ENCODE peak calls at places on chromosomes 3 and 15, in six cellular contexts. One of them, this sample, is unnamed.

GRCh38 chr3:134651347-134652041 is 672 bp upstream of the KY start:
- DNase-seq in WERI-Rb-1: peak; percentile 31
- DNase-seq in K562: no peak
- DNase-seq in foreskin fibroblast: peak; percentile 14
- DNase-seq in uterus: peak; percentile 49
- DNase-seq in prostate gland: peak; percentile 15
- DNase-seq in this sample: no peak

GRCh38 chr3:159340877-159341500 is 539.1 kb downstream of the MFSD1 start:
- DNase-seq in WERI-Rb-1: no peak
- DNase-seq in K562: no peak
- DNase-seq in foreskin fibroblast: no peak
- DNase-seq in uterus: no peak
- DNase-seq in prostate gland: no peak
- DNase-seq in this sample: no peak

GRCh38 chr3:124258057-124258500 is 266.2 kb upstream of the ROPN1 start:
- DNase-seq in WERI-Rb-1: no peak
- DNase-seq in K562: no peak
- DNase-seq in foreskin fibroblast: no peak
- DNase-seq in uterus: no peak
- DNase-seq in prostate gland: no peak
- DNase-seq in this sample: no peak

GRCh38 chr3:48966367-48966766 is 23.7 kb upstream of the P4HTM start:
- DNase-seq in WERI-Rb-1: no peak
- DNase-seq in K562: no peak
- DNase-seq in foreskin fibroblast: no peak
- DNase-seq in uterus: no peak
- DNase-seq in prostate gland: no peak
- DNase-seq in this sample: no peak

GRCh38 chr3:9889405-9889804 is 1.0 kb upstream of the JAGN1 start:
- DNase-seq in WERI-Rb-1: no peak
- DNase-seq in K562: no peak
- DNase-seq in foreskin fibroblast: no peak
- DNase-seq in uterus: no peak
- DNase-seq in prostate gland: no peak
- DNase-seq in this sample: no peak

GRCh38 chr3:32495609-32496008 is 7.0 kb downstream of the CMTM6 start:
- DNase-seq in WERI-Rb-1: no peak
- DNase-seq in K562: no peak
- DNase-seq in foreskin fibroblast: no peak
- DNase-seq in uterus: no peak
- DNase-seq in prostate gland: no peak
- DNase-seq in this sample: no peak

GRCh38 chr3:144129536-144130214 is 158.1 kb downstream of the DIPK2A start:
- DNase-seq in WERI-Rb-1: peak; percentile 68
- DNase-seq in K562: no peak
- DNase-seq in foreskin fibroblast: peak; percentile 68
- DNase-seq in uterus: no peak
- DNase-seq in prostate gland: no peak
- DNase-seq in this sample: no peak

GRCh38 chr3:58998476-58999117 is 51.2 kb downstream of the CFAP20DC start:
- DNase-seq in WERI-Rb-1: peak; percentile 16
- DNase-seq in K562: peak; percentile 74
- DNase-seq in foreskin fibroblast: peak; percentile 97
- DNase-seq in uterus: no peak
- DNase-seq in prostate gland: no peak
- DNase-seq in this sample: no peak

GRCh38 chr15:50232791-50233190 is 32.7 kb downstream of the HDC start:
- DNase-seq in WERI-Rb-1: peak; percentile 40
- DNase-seq in K562: no peak
- DNase-seq in foreskin fibroblast: no peak
- DNase-seq in uterus: no peak
- DNase-seq in prostate gland: no peak
- DNase-seq in this sample: no peak

GRCh38 chr3:195133462-195133861 is 137.5 kb downstream of the XXYLT1 start:
- DNase-seq in WERI-Rb-1: no peak
- DNase-seq in K562: no peak
- DNase-seq in foreskin fibroblast: peak; percentile 77
- DNase-seq in uterus: no peak
- DNase-seq in prostate gland: peak; percentile 74
- DNase-seq in this sample: no peak
- TF ChIP-seq CTCF in WERI-Rb-1: no peak
- TF ChIP-seq CTCF in K562: no peak
- TF ChIP-seq CTCF in foreskin fibroblast: no peak
- TF ChIP-seq CTCF in uterus: no peak
- TF ChIP-seq CTCF in prostate gland: no peak
- TF ChIP-seq CTCF in this sample: no peak

GRCh38 chr15:62706361-62706760 is 336.2 kb upstream of the TPM1 start:
- DNase-seq in WERI-Rb-1: no peak
- DNase-seq in K562: no peak
- DNase-seq in foreskin fibroblast: peak; percentile 24
- DNase-seq in uterus: no peak
- DNase-seq in prostate gland: no peak
- DNase-seq in this sample: no peak
- TF ChIP-seq CTCF in WERI-Rb-1: peak; percentile 10
- TF ChIP-seq CTCF in K562: no peak
- TF ChIP-seq CTCF in foreskin fibroblast: no peak
- TF ChIP-seq CTCF in uterus: no peak
- TF ChIP-seq CTCF in prostate gland: no peak
- TF ChIP-seq CTCF in this sample: no peak

DNA sequence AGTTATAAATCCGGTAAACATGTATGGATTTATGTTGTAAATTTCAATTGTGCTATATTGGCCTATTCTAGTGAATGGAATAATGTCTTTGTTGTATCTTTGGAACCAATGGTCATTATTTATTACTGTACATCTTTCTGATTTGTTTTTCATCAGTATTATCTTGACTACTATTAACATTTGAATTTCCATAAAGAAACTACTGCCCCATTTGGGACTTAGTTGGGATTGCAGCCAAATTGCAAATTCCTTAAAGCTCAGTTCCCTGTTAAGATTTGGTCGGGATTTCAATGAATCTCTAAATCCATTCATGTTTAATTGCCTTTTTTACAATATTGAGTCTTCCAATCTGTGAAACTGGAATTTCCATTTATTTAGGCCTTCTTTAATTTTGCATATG is 822.4 kb upstream of the CADM2 start:
- DNase-seq in WERI-Rb-1: no peak
- DNase-seq in K562: no peak
- DNase-seq in foreskin fibroblast: no peak
- DNase-seq in uterus: no peak
- DNase-seq in prostate gland: no peak
- DNase-seq in this sample: no peak
- TF ChIP-seq CTCF in WERI-Rb-1: no peak
- TF ChIP-seq CTCF in K562: no peak
- TF ChIP-seq CTCF in foreskin fibroblast: no peak
- TF ChIP-seq CTCF in uterus: no peak
- TF ChIP-seq CTCF in prostate gland: no peak
- TF ChIP-seq CTCF in this sample: no peak

GRCh38 chr15:40941528-40942336 is 11.5 kb upstream of the CHAC1 start:
- DNase-seq in WERI-Rb-1: peak; percentile 76
- DNase-seq in K562: peak; percentile 94
- DNase-seq in foreskin fibroblast: peak; percentile 92
- DNase-seq in uterus: peak; percentile 72
- DNase-seq in prostate gland: peak; percentile 45
- DNase-seq in this sample: peak; percentile 78
- TF ChIP-seq CTCF in WERI-Rb-1: peak; percentile 58
- TF ChIP-seq CTCF in K562: peak; percentile 48
- TF ChIP-seq CTCF in foreskin fibroblast: peak; percentile 12
- TF ChIP-seq CTCF in uterus: peak; percentile 21
- TF ChIP-seq CTCF in prostate gland: peak; percentile 63
- TF ChIP-seq CTCF in this sample: no peak

GRCh38 chr3:156751461-156752025 is 74.6 kb upstream of the LEKR1 start:
- DNase-seq in WERI-Rb-1: no peak
- DNase-seq in K562: no peak
- DNase-seq in foreskin fibroblast: peak; percentile 98
- DNase-seq in uterus: peak; percentile 63
- DNase-seq in prostate gland: peak; percentile 43
- DNase-seq in this sample: no peak
- TF ChIP-seq CTCF in WERI-Rb-1: no peak
- TF ChIP-seq CTCF in K562: no peak
- TF ChIP-seq CTCF in foreskin fibroblast: peak; percentile 25
- TF ChIP-seq CTCF in uterus: no peak
- TF ChIP-seq CTCF in prostate gland: no peak
- TF ChIP-seq CTCF in this sample: no peak

GRCh38 chr15:78178056-78178455 is 28.9 kb downstream of the IDH3A start:
- DNase-seq in WERI-Rb-1: no peak
- DNase-seq in K562: no peak
- DNase-seq in foreskin fibroblast: no peak
- DNase-seq in uterus: no peak
- DNase-seq in prostate gland: no peak
- DNase-seq in this sample: no peak

GRCh38 chr15:78175333-78175732 is 26.2 kb downstream of the IDH3A start:
- DNase-seq in WERI-Rb-1: no peak
- DNase-seq in K562: no peak
- DNase-seq in foreskin fibroblast: no peak
- DNase-seq in uterus: no peak
- DNase-seq in prostate gland: no peak
- DNase-seq in this sample: no peak

GRCh38 chr15:78179286-78179840 is 30.2 kb downstream of the IDH3A start:
- DNase-seq in WERI-Rb-1: no peak
- DNase-seq in K562: no peak
- DNase-seq in foreskin fibroblast: no peak
- DNase-seq in uterus: no peak
- DNase-seq in prostate gland: no peak
- DNase-seq in this sample: no peak

GRCh38 chr15:78179906-78180305 is 30.7 kb downstream of the IDH3A start:
- DNase-seq in WERI-Rb-1: no peak
- DNase-seq in K562: no peak
- DNase-seq in foreskin fibroblast: no peak
- DNase-seq in uterus: no peak
- DNase-seq in prostate gland: no peak
- DNase-seq in this sample: no peak

GRCh38 chr15:78177447-78177873 is 28.3 kb downstream of the IDH3A start:
- DNase-seq in WERI-Rb-1: peak; percentile 59
- DNase-seq in K562: peak; percentile 72
- DNase-seq in foreskin fibroblast: peak; percentile 56
- DNase-seq in uterus: no peak
- DNase-seq in prostate gland: peak; percentile 28
- DNase-seq in this sample: no peak
- TF ChIP-seq CTCF in WERI-Rb-1: peak; percentile 91
- TF ChIP-seq CTCF in K562: peak; percentile 86
- TF ChIP-seq CTCF in foreskin fibroblast: peak; percentile 76
- TF ChIP-seq CTCF in uterus: no peak
- TF ChIP-seq CTCF in prostate gland: peak; percentile 56
- TF ChIP-seq CTCF in this sample: no peak